ENCODE peak calls at places on chromosomes 4 and X, in six cellular contexts. A is upper lobe of right lung, O is tibial nerve, W is skeletal muscle cell, T is NCI-H1105 treated with DMSO at 0.1 percent for 48 hours, H is neural crest cell. V is an unnamed sample.

GRCh38 chrX:66675541-66675940 is 36.7 kb upstream of the EDA2R start:
- DNase-seq in H (no peak), W (peak), O (no peak), A (no peak), T (no peak), V (no peak)

GRCh38 chr4:52780627-52781354 is 29.6 kb upstream of the ERVMER34-1 start:
- DNase-seq in O (no peak), H (no peak), A (no peak), T (no peak), W (no peak), V (no peak)

GRCh38 chr4:106264331-106264728 is 51.7 kb downstream of the TBCK start:
- DNase-seq in A (no peak), H (no peak), O (no peak), T (no peak), W (no peak), V (no peak)

GRCh38 chr4:179112441-179113170 is 1670.4 kb upstream of the AGA start:
- DNase-seq in A (no peak), O (no peak), W (peak), H (no peak), T (no peak), V (peak)

GRCh38 chrX:31715675-31716074 is 643.8 kb upstream of the FTHL17 start:
- DNase-seq in O (no peak), A (no peak), T (no peak), H (no peak), W (no peak), V (no peak)

GRCh38 chrX:40933132-40934078 is 151.8 kb upstream of the USP9X start:
- DNase-seq in H (no peak), O (peak), T (no peak), A (no peak), W (peak), V (no peak)

GRCh38 chr4:56149601-56150000 is 200.9 kb downstream of the CEP135 start:
- DNase-seq in W (peak), A (no peak), H (no peak), O (no peak), T (no peak), V (peak)

GRCh38 chr4:157076578-157076947 is 613 bp downstream of the GLRB start:
- DNase-seq in W (no peak), O (no peak), T (peak), A (no peak), H (peak), V (no peak)

GRCh38 chr4:24322517-24322916 is 261.8 kb downstream of the DHX15 start:
- DNase-seq in O (no peak), T (no peak), H (no peak), A (no peak), W (no peak), V (peak)

GRCh38 chr4:87227704-87228560 is 7.5 kb upstream of the KLHL8 start:
- DNase-seq in W (no peak), H (no peak), T (no peak), O (no peak), A (no peak), V (no peak)

GRCh38 chrX:135327299-135327698 is 18.0 kb downstream of the ETDC start:
- DNase-seq in T (no peak), A (no peak), W (peak), H (no peak), O (no peak), V (peak)

GRCh38 chr4:6609415-6610079 is 30.9 kb upstream of the MRFAP1 start:
- DNase-seq in H (no peak), T (no peak), W (no peak), A (no peak), O (no peak), V (no peak)

GRCh38 chr4:110944501-110944900 is 321.6 kb upstream of the PITX2 start:
- DNase-seq in H (no peak), W (no peak), A (no peak), T (no peak), O (no peak), V (no peak)

GRCh38 chrX:21800344-21800770 is 39.1 kb upstream of the MBTPS2 start:
- DNase-seq in A (no peak), O (no peak), H (no peak), W (no peak), T (no peak), V (peak)